ENCODE peak calls at places on chromosomes 4 and X, in four cellular contexts. G is H9, M is mesenchymal stem cell, L is K562. F is an unnamed sample.

GRCh38 chrX:55488559-55489314 is 911 bp downstream of the USP51 start:
- DNase-seq in G (peak), M (peak), L (peak), F (peak)

GRCh38 chr4:87017580-87018061 is 82.8 kb downstream of the AFF1 start:
- DNase-seq in M (peak), L (peak), G (no peak), F (peak)

GRCh38 chrX:74420194-74421035 is 878 bp upstream of the SLC16A2 start:
- DNase-seq in M (peak), G (peak), L (no peak), F (peak)

GRCh38 chr4:96193061-96193460 is 353.2 kb downstream of the PDHA2 start:
- DNase-seq in G (no peak), M (no peak), L (no peak), F (no peak)

GRCh38 chrX:24928114-24928513 is 87.7 kb downstream of the ARX start:
- DNase-seq in G (no peak), M (no peak), L (no peak), F (no peak)

GRCh38 chr4:42278709-42279324 is 118.5 kb upstream of the SHISA3 start:
- DNase-seq in M (no peak), L (no peak), G (no peak), F (no peak)

GRCh38 chrX:96538104-96538725 is 146.4 kb upstream of the DIAPH2 start:
- DNase-seq in M (no peak), L (no peak), G (no peak), F (peak)

GRCh38 chr4:108821056-108821925 is 58.4 kb upstream of the ETNPPL start:
- DNase-seq in L (no peak), G (no peak), M (no peak), F (no peak)

GRCh38 chr4:126718161-126718560 is 914.6 kb upstream of the INTU start:
- DNase-seq in L (peak), M (no peak), G (no peak), F (no peak)

DNA sequence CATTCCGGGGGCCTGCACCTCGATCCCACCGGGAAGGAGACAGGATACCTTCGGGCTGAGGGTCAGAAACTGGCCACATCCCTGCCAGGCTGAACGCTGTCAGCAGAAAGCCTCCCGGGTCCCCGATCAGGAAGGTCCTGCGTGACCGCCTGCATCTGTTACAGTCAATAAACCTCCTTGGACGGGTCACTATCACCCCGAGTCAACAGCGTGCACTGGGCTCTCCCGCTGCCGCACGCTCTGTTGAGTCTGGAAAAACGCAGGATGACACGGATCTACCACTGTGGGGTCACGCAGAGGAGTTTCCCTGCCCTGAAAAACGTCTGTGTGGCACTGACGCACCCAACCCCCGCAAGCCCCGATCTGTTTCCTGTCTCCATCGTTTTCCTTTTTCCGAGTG is 12.1 kb downstream of the PPP2R3B start:
- DNase-seq in G (no peak), L (no peak), M (peak), F (no peak)
- H3K9ac ChIP-seq in G (no peak), L (no peak), M (no peak), F (no peak)

GRCh38 chr4:100894339-100894870 is 376.6 kb upstream of the EMCN start:
- DNase-seq in M (no peak), L (no peak), G (no peak), F (no peak)
- H2AFZ ChIP-seq in M (no peak), L (no peak), G (no peak), F (no peak)

GRCh38 chr4:8656711-8657380 is 64.3 kb downstream of the CPZ start:
- DNase-seq in M (no peak), G (no peak), L (no peak), F (no peak)

GRCh38 chr4:8653326-8654000 is 60.9 kb downstream of the CPZ start:
- DNase-seq in M (no peak), L (no peak), G (peak), F (no peak)

GRCh38 chr4:8657381-8657776 is 64.8 kb downstream of the CPZ start:
- DNase-seq in M (no peak), G (no peak), L (no peak), F (no peak)

GRCh38 chr4:8655411-8656184 is 63.0 kb downstream of the CPZ start:
- DNase-seq in L (no peak), M (no peak), G (no peak), F (no peak)

DNA sequence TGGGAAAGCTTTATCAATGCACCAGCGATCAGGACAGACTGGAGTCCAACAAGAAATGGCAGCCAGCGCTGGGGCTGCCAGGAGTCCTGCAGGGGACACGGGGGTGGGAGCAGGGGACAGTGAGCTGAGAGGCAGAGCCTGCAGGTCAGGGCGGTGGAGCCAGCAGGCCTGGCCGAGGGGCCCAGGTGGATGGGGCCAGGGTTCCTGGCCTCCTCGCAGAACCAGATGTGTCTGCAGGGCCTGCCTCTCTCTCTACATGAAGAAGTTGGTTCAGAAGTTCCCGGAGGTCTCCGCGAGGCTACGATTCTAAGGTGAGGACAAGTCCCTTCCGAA is 63.6 kb downstream of the CPZ start:
- DNase-seq in G (peak), L (no peak), M (no peak), F (no peak)
- H3K9ac ChIP-seq in G (no peak), L (no peak), M (no peak), F (no peak)

DNA sequence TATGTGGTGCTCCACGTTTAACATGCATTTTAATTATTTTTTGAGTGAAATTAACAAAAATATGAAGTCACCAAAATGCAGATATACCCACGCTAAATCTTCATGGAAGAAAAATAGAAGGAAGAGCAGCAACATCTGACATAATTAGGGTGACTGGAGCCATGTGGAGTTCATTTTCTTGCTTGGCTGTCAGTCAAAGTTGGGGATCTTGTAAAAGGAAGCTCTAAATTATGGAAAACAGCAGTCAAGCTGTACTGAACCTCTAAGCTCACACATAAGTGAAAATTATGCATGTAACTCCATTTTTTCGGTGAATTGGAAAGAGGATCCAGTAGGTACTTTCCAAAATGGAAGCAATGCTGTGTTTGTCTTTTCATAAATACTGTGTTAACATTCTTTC is 9.7 kb upstream of the PDGFC start:
- DNase-seq in M (no peak), L (no peak), G (no peak), F (no peak)
- H2AFZ ChIP-seq in M (no peak), L (no peak), G (no peak), F (no peak)

GRCh38 chr4:573122-573892 is 2.8 kb downstream of the TMEM271 start:
- DNase-seq in L (no peak), M (no peak), G (no peak), F (no peak)

GRCh38 chr4:576245-576821 is at the start of gene TMEM271:
- DNase-seq in M (no peak), L (no peak), G (no peak), F (no peak)

GRCh38 chr4:576991-577498 is 950 bp upstream of the TMEM271 start:
- DNase-seq in G (no peak), M (peak), L (no peak), F (no peak)

GRCh38 chr4:574346-575161 is 1.5 kb downstream of the TMEM271 start:
- DNase-seq in G (no peak), L (no peak), M (no peak), F (no peak)

DNA sequence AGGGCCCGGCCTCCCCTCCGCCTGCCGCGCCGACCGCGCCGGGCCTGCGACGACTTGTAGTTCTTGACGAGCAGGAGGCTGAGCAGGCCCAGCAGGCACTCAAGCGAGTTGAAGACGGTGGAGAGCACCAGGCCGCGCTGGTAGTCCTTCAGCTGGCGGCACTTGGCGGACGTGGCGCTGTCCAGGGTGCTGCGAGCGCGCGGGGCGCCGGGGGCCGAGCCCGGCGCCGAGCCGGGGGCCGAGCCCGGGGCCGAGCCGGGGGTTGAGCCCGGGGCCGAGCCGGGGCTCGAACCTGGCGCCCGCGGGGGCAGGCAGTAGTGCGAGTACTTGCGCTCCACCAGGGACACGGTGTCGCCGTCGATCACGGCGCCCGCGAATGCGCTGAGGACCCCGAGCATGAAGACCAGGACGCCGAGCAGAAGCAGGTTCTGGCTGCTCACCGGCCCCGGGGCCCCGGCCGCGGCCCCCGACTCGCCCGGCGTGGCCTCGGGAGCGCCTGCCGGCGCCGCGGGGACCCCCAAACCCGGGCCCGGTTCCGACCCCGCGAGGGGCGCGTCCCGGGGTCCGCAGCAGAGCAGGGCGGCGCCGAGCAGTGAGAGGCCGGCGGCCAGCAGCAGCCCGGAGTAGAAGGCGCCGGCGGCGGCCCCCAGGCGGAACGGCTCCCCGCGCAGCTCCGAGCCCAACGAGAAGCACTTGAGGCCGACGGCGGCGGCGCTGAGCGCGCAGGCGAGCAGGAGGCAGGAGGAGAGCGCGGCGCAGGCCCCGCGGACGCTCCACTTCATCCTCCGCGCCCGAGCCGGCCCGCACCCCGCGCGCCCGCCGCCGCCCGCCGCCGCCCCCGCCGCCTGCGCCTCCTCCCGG is 584 bp downstream of the TMEM271 start:
- DNase-seq in L (no peak), G (peak), M (peak), F (peak)
- H3K9ac ChIP-seq in L (no peak), G (no peak), M (no peak), F (no peak)

GRCh38 chr4:59704621-59705020 is 1495.5 kb upstream of the ADGRL3 start:
- DNase-seq in G (no peak), L (no peak), M (no peak), F (no peak)
- H2AFZ ChIP-seq in G (no peak), L (no peak), M (no peak), F (no peak)

DNA sequence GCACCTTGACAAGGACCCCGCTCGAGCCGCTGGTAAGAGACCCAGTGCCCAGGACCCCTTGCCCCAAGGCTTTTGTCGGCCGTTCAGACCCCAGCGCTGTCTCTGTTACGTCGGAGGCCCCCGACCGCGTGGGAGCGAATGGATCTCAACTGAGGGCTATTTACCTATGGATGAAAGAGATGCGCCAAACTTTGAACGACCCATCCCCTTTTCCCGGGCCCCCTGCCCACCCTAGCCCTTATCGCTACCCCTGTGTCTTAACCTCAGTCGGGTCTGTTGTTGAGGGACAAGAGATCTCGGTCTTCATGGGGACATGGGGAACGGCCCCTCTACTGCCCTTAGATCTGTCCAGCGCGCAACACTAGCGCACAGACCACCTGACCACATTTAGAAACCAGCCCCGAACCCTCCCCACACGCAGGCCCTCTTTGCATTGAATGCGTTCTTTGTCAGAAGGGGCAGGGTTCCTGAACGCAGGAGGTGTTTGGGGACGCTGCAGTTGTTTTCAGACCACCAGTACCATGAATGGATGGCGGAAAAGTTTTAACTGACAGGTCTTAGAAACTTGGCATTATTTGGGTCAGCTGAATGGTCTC is 617 bp downstream of the ARL9 start:
- DNase-seq in L (no peak), G (peak), M (peak), F (no peak)
- H3K9ac ChIP-seq in L (no peak), G (no peak), M (peak), F (no peak)

GRCh38 chr4:79855081-79855480 is 217.9 kb downstream of the ANTXR2 start:
- DNase-seq in G (no peak), L (no peak), M (peak), F (peak)
- H2AFZ ChIP-seq in G (no peak), L (peak), M (no peak), F (no peak)

F was measured in trophoblast cell.